ENCODE peak calls at places on chromosomes 16 and 17, in four cellular contexts. O is HepG2, U is H1, W is GM12878. L is an unnamed sample.

GRCh38 chr16:19292186-19292585 is 6.7 kb downstream of the CLEC19A start:
- DNase-seq in O (no peak), U (no peak), W (no peak), L (no peak)

GRCh38 chr17:37821025-37821713 is 76.3 kb upstream of the HNF1B start:
- DNase-seq in O (no peak), U (no peak), W (no peak), L (no peak)

GRCh38 chr16:56041556-56042140 is 149.6 kb upstream of the GNAO1 start:
- DNase-seq in O (peak), U (peak), W (no peak), L (peak)

GRCh38 chr17:78783711-78784396 is 1.8 kb upstream of the CYTH1 start:
- DNase-seq in O (no peak), U (no peak), W (no peak), L (no peak)

GRCh38 chr17:77217136-77217535 is 76.4 kb downstream of the SEC14L1 start:
- DNase-seq in O (no peak), U (no peak), W (no peak), L (no peak)

GRCh38 chr17:39756376-39757079 is 18.8 kb downstream of the GRB7 start:
- DNase-seq in O (no peak), U (no peak), W (no peak), L (no peak)

GRCh38 chr16:57590654-57591085 is 37.8 kb upstream of the ADGRG1 start:
- DNase-seq in O (peak), U (no peak), W (no peak), L (no peak)

GRCh38 chr16:83615553-83615952 is 192.2 kb upstream of the HSBP1 start:
- DNase-seq in O (no peak), U (no peak), W (no peak), L (no peak)

GRCh38 chr16:83723244-83723643 is 84.5 kb upstream of the HSBP1 start:
- DNase-seq in O (no peak), U (no peak), W (no peak), L (no peak)

GRCh38 chr17:2952174-2952845 is 111.1 kb downstream of the OR1D5 start:
- DNase-seq in O (peak), U (no peak), W (no peak), L (no peak)

GRCh38 chr16:19329932-19330331 is 44.4 kb downstream of the CLEC19A start:
- DNase-seq in O (no peak), U (no peak), W (no peak), L (no peak)

GRCh38 chr17:14149751-14150150 is 80.4 kb downstream of the COX10 start:
- DNase-seq in O (no peak), U (no peak), W (no peak), L (no peak)

GRCh38 chr17:65559802-65560627 is 1.4 kb downstream of the AXIN2 start:
- DNase-seq in O (peak), U (no peak), W (no peak), L (peak)

GRCh38 chr16:86850675-86851074 is 272.3 kb downstream of the FOXL1 start:
- DNase-seq in O (no peak), U (no peak), W (no peak), L (no peak)

GRCh38 chr16:21698169-21699032 is 34.6 kb downstream of the OTOA start:
- DNase-seq in O (no peak), U (no peak), W (no peak), L (no peak)

GRCh38 chr17:7988750-7989178 is 13.7 kb upstream of the GUCY2D start:
- DNase-seq in O (peak), U (no peak), W (peak), L (peak)

GRCh38 chr16:49464877-49465504 is 91.4 kb downstream of the C16orf78 start:
- DNase-seq in O (no peak), U (no peak), W (no peak), L (peak)

GRCh38 chr17:35189291-35189690 is 4.9 kb downstream of the SLC35G3 start:
- DNase-seq in O (no peak), U (no peak), W (no peak), L (no peak)

GRCh38 chr17:19443148-19443547 is 32.1 kb downstream of the RNF112 start:
- DNase-seq in O (no peak), U (no peak), W (no peak), L (no peak)

GRCh38 chr16:72922714-72923113 is 125.2 kb downstream of the ZFHX3 start:
- DNase-seq in O (no peak), U (no peak), W (no peak), L (peak)

GRCh38 chr17:70517808-70518207 is 348.5 kb downstream of the KCNJ2 start:
- DNase-seq in O (no peak), U (no peak), W (no peak), L (no peak)

GRCh38 chr17:76261421-76262215 is 3.5 kb upstream of the UBALD2 start:
- DNase-seq in O (no peak), U (no peak), W (no peak), L (no peak)

GRCh38 chr17:12296120-12296727 is 275.5 kb downstream of the MAP2K4 start:
- DNase-seq in O (no peak), U (no peak), W (no peak), L (no peak)

GRCh38 chr17:64107517-64108235 is 22.3 kb downstream of the ERN1 start:
- DNase-seq in O (peak), U (no peak), W (no peak), L (no peak)

GRCh38 chr17:7862692-7863437 is 5.1 kb downstream of the CYB5D1 start:
- DNase-seq in O (peak), U (no peak), W (no peak), L (peak)

GRCh38 chr17:21193031-21193430 is 20.9 kb downstream of the TMEM11 start:
- DNase-seq in O (no peak), U (no peak), W (no peak), L (no peak)

GRCh38 chr16:23516366-23517137 is 6.3 kb upstream of the GGA2 start:
- DNase-seq in O (no peak), U (no peak), W (no peak), L (no peak)

GRCh38 chr17:4448197-4448980 is 14.6 kb downstream of the SPNS3 start:
- DNase-seq in O (no peak), U (no peak), W (no peak), L (no peak)

GRCh38 chr17:81349397-81350319 is 45.6 kb upstream of the BAHCC1 start:
- DNase-seq in O (peak), U (no peak), W (no peak), L (no peak)

GRCh38 chr16:29664133-29664912 is 1.3 kb downstream of the SPN start:
- DNase-seq in O (no peak), U (no peak), W (no peak), L (no peak)

GRCh38 chr17:75854881-75855309 is 240 bp downstream of the WBP2 start:
- DNase-seq in O (no peak), U (no peak), W (no peak), L (peak)

GRCh38 chr17:82444941-82445521 is 5.5 kb downstream of the CYBC1 start:
- DNase-seq in O (no peak), U (no peak), W (no peak), L (peak)

GRCh38 chr16:86294535-86294934 is 215.8 kb upstream of the FOXF1 start:
- DNase-seq in O (no peak), U (no peak), W (no peak), L (no peak)

GRCh38 chr16:75392911-75393310 is 40.4 kb downstream of the CFDP1 start:
- DNase-seq in O (no peak), U (no peak), W (no peak), L (no peak)

GRCh38 chr16:88530858-88531203 is 39.4 kb upstream of the ZC3H18 start:
- DNase-seq in O (no peak), U (no peak), W (no peak), L (no peak)
- TF ChIP-seq EP300 in O (no peak), U (no peak), W (no peak), L (no peak)

DNA sequence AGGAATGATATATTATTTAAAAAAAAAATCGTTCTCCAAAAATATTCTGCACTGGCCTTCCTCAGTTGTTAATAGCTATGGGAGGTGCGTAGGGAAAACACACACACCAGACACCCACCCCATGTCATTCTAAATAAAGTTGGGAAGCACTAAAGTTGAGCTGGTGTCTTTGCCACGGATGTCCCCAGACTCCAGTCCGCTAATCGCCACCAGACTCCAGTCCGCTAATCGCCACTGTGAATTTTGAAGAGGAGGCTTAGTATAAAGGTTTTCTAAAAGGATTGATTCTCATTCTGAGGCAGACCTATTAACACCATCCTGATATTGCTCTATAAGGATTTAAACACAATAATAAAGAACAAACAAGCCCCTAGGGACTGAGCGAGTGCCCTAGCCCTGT is 22.7 kb upstream of the CPSF4L start:
- DNase-seq in O (no peak), U (no peak), W (no peak), L (peak)
- TF ChIP-seq TCF12 in O (no peak), U (no peak), W (no peak), L (no peak)

DNA sequence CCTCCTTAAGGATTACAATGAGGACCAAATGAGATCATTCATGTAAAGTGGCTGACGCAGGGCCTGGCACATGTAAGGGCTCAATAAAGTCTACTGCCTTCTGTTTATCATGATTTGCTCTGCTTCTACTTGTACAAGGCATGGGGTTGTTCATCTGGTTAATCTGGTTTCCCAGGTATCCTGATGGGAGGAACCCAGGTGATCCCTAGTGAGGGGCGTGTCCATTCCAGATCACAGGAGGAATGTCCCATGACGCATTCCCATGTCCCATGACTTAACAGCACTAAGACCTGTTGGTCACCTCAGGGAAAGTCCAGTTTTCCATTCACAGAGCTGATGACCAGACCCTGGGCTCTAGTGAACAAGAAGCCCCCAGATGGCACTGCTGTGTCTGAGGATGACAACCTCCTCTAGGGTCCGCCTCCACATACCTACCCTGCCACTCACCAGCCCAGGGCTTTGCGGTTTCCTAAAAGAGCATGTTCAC is 11.5 kb upstream of the TPPP3 start:
- DNase-seq in O (no peak), U (no peak), W (no peak), L (no peak)
- TF ChIP-seq EP300 in O (no peak), U (no peak), W (no peak), L (no peak)

GRCh38 chr16:27498916-27499658 is 50.6 kb downstream of the GTF3C1 start:
- DNase-seq in O (no peak), U (no peak), W (no peak), L (no peak)

GRCh38 chr16:27499659-27500055 is 50.1 kb downstream of the GTF3C1 start:
- DNase-seq in O (no peak), U (no peak), W (no peak), L (no peak)

GRCh38 chr16:27498426-27498825 is 51.3 kb downstream of the GTF3C1 start:
- DNase-seq in O (no peak), U (no peak), W (no peak), L (no peak)

GRCh38 chr16:27500801-27501200 is 48.9 kb downstream of the GTF3C1 start:
- DNase-seq in O (no peak), U (no peak), W (no peak), L (no peak)

GRCh38 chr16:27498020-27498419 is 51.7 kb downstream of the GTF3C1 start:
- DNase-seq in O (no peak), U (no peak), W (no peak), L (no peak)
- TF ChIP-seq TCF12 in O (no peak), U (no peak), W (no peak), L (no peak)

GRCh38 chr16:17328971-17329370 is 141.8 kb downstream of the XYLT1 start:
- DNase-seq in O (no peak), U (no peak), W (no peak), L (peak)
- TF ChIP-seq EP300 in O (no peak), U (no peak), W (no peak), L (no peak)

DNA sequence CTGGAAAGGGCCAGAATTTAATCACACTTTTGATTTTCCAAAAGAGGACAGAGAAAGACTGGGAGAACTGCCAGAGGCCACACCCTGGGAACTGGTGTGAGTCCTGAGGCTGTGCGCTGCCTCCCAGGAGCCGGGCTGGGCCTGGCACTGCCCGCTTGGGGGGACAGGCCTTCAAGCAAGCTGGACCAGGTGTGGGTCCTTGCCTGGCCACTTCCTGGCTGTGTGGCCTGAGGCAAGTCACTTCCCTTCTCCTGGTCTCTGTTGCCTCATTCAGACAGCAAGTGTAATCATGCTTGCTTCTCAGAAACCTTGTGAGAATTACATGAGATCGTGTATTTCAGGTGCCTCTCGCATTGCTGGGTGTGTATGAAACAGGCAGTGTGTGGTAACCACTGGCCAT is 143.0 kb downstream of the SNX29 start:
- DNase-seq in O (no peak), U (no peak), W (no peak), L (no peak)
- TF ChIP-seq TCF12 in O (no peak), U (no peak), W (no peak), L (no peak)

DNA sequence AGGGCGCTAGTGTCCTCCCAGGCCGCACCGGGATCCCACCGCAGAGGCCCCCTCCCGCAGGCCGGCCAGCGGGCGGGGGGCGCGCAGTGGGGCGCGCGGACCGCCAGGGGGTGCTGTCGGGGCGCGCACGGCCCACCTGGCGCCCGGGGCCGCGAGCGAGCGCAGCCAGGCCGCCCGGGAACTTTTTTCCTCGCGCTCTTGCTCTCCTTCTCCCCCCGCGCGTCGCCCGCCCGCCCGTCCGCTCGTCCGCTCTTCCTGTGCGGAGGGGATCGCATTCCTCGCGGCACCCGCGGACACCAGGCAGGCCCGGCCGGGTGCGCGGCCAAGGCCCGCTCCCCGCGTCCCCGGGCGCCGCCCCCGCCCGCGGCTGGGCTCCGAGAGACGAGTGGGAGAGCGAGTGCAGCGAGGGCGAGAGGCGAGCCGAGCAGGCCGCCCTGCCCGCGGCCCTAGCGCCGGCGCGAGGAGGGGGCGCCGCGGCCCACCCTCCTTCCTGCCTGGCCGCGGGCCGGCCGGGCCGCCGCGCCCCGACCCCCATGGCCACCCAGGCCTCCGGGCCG is at the start of gene RAI1:
- DNase-seq in O (peak), U (no peak), W (no peak), L (peak)
- TF ChIP-seq EP300 in O (no peak), U (no peak), W (no peak), L (no peak)